ENCODE peak calls at places on chromosome 14, in five cellular contexts. D, J, B, W and K are unnamed samples.

GRCh38 chr14:102592969-102593840 is 756 bp downstream of the RCOR1 start:
- DNase-seq in W (peak; percentile 82), J (peak; percentile 93), B (peak; percentile 42), D (no peak), K (peak; percentile 38)

GRCh38 chr14:104282332-104283196 is 144.2 kb downstream of the KIF26A start:
- DNase-seq in J (no peak), B (no peak), D (no peak), W (peak; percentile 78), K (peak; percentile 15)

GRCh38 chr14:63926641-63927040 is 73.8 kb downstream of the SYNE2 start:
- DNase-seq in B (no peak), W (no peak), J (no peak), D (no peak), K (no peak)

GRCh38 chr14:72646861-72647528 is 246.9 kb downstream of the DPF3 start:
- DNase-seq in D (no peak), W (no peak), B (no peak), J (no peak), K (no peak)

GRCh38 chr14:99513183-99513694 is 32.0 kb downstream of the CCNK start:
- DNase-seq in D (no peak), W (peak; percentile 70), J (peak; percentile 65), B (no peak), K (peak; percentile 51)

GRCh38 chr14:99745307-99745951 is 47.8 kb upstream of the EML1 start:
- DNase-seq in W (no peak), D (no peak), J (no peak), B (no peak), K (no peak)

GRCh38 chr14:86035882-86036281 is 505.9 kb downstream of the FLRT2 start:
- DNase-seq in W (no peak), J (no peak), D (no peak), B (no peak), K (no peak)

GRCh38 chr14:24367506-24368214 is at the start of gene NFATC4:
- DNase-seq in B (peak; percentile 76), W (peak; percentile 95), J (no peak), D (no peak), K (no peak)

GRCh38 chr14:84152452-84152851 is 1377.5 kb upstream of the FLRT2 start:
- DNase-seq in W (no peak), D (no peak), B (no peak), J (peak; percentile 70), K (peak; percentile 54)

GRCh38 chr14:54117924-54118323 is 161.3 kb upstream of the BMP4 start:
- DNase-seq in J (no peak), B (no peak), W (no peak), D (no peak), K (no peak)

GRCh38 chr14:91302391-91302790 is 57.9 kb upstream of the GPR68 start:
- DNase-seq in B (no peak), J (peak; percentile 12), D (no peak), W (no peak), K (no peak)

GRCh38 chr14:90649096-90649495 is 167.1 kb downstream of the TTC7B start:
- DNase-seq in J (no peak), D (no peak), W (no peak), B (no peak), K (no peak)

GRCh38 chr14:24809147-24809546 is 175.2 kb upstream of the GZMB start:
- DNase-seq in D (no peak), B (no peak), J (no peak), W (no peak), K (no peak)

GRCh38 chr14:20684662-20685456 is 499 bp downstream of the RNASE4 start:
- DNase-seq in D (no peak), J (no peak), B (no peak), W (peak; percentile 88), K (no peak)

GRCh38 chr14:24279301-24280186 is 8.1 kb upstream of the RABGGTA start:
- DNase-seq in B (no peak), J (peak; percentile 83), D (no peak), W (no peak), K (peak; percentile 42)

GRCh38 chr14:105138551-105139111 is 29.9 kb downstream of the JAG2 start:
- DNase-seq in D (no peak), J (peak; percentile 54), W (peak; percentile 53), B (no peak), K (no peak)

GRCh38 chr14:32469388-32470160 is 140.5 kb downstream of the AKAP6 start:
- DNase-seq in D (no peak), J (no peak), B (peak; percentile 8), W (no peak), K (no peak)

GRCh38 chr14:73176673-73177072 is 40.4 kb downstream of the PSEN1 start:
- DNase-seq in W (no peak), B (no peak), J (no peak), D (no peak), K (no peak)

GRCh38 chr14:73232984-73233383 is 4.3 kb upstream of the PAPLN start:
- DNase-seq in W (peak; percentile 48), J (no peak), D (no peak), B (no peak), K (no peak)

GRCh38 chr14:44352212-44352611 is 154.9 kb downstream of the FSCB start:
- DNase-seq in W (no peak), J (no peak), D (no peak), B (no peak), K (no peak)

GRCh38 chr14:99644723-99645544 is at the start of gene HHIPL1:
- DNase-seq in D (no peak), W (no peak), J (no peak), B (no peak), K (no peak)

GRCh38 chr14:21735200-21735599 is 61.6 kb upstream of the OR4E1 start:
- DNase-seq in W (no peak), B (no peak), J (no peak), D (no peak), K (no peak)

GRCh38 chr14:64758711-64759554 is 54.7 kb downstream of the PLEKHG3 start:
- DNase-seq in W (no peak), B (no peak), J (peak; percentile 68), D (no peak), K (no peak)

GRCh38 chr14:21068521-21069387 is 1.4 kb upstream of the ARHGEF40 start:
- DNase-seq in J (peak; percentile 86), W (peak; percentile 83), B (peak; percentile 68), D (no peak), K (peak; percentile 79)

GRCh38 chr14:23443411-23443812 is 8.0 kb upstream of the MYH7 start:
- DNase-seq in W (no peak), B (no peak), D (no peak), J (no peak), K (no peak)

GRCh38 chr14:103130965-103131364 is 7.7 kb downstream of the TNFAIP2 start:
- DNase-seq in B (no peak), W (peak; percentile 89), D (no peak), J (no peak), K (no peak)

GRCh38 chr14:55754471-55754870 is 174.5 kb downstream of the KTN1 start:
- DNase-seq in B (no peak), D (no peak), W (no peak), J (no peak), K (no peak)

GRCh38 chr14:55749946-55750345 is 169.9 kb downstream of the KTN1 start:
- DNase-seq in J (no peak), B (no peak), D (no peak), W (no peak), K (no peak)

GRCh38 chr14:55754871-55755270 is 174.9 kb downstream of the KTN1 start:
- DNase-seq in W (no peak), J (no peak), D (no peak), B (no peak), K (no peak)

GRCh38 chr14:55756078-55756477 is 176.1 kb downstream of the KTN1 start:
- DNase-seq in W (no peak), J (no peak), B (no peak), D (no peak), K (no peak)

GRCh38 chr14:55752580-55753365 is 172.8 kb downstream of the KTN1 start:
- DNase-seq in W (no peak), B (no peak), J (no peak), D (no peak), K (peak; percentile 58)
- TF ChIP-seq POLR2AphosphoS5 in W (no peak), B (no peak), J (no peak), D (no peak), K (no peak)

GRCh38 chr14:56159066-56159465 is 40.9 kb downstream of the PELI2 start:
- DNase-seq in B (no peak), D (no peak), J (no peak), W (no peak), K (no peak)

GRCh38 chr14:56154321-56154720 is 36.1 kb downstream of the PELI2 start:
- DNase-seq in W (no peak), J (no peak), D (no peak), B (no peak), K (no peak)

GRCh38 chr14:56156096-56156495 is 37.9 kb downstream of the PELI2 start:
- DNase-seq in D (no peak), J (no peak), B (no peak), W (no peak), K (no peak)

GRCh38 chr14:56161658-56162057 is 43.4 kb downstream of the PELI2 start:
- DNase-seq in J (no peak), D (no peak), W (no peak), B (no peak), K (no peak)

DNA sequence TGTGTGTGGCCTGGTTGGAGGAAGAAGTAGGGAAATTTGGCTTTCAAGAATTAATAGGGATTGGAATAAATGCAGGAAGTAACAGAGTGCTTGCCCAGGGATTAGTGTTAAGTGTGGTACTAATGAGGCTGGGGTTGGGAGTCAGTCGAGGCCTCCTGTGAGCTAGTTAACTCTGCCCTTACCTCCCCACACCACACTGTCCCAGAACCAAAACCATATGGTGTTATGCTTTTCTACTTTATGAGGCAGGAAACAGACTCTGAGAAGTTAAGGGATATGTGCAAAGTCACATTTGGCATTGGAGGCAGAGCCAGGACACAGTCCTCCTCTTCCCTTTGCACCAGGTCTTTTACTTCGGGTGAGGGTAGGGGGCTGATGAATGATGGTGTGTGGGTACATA is 41.8 kb downstream of the PELI2 start:
- DNase-seq in W (no peak), D (no peak), B (no peak), J (no peak), K (no peak)
- H3K9me3 ChIP-seq in W (no peaks in the 10 kb centered on the region), D (peaks cover 4% of the 10 kb centered on the region), B (no peaks in the 10 kb centered on the region), J (peaks cover 27% of the 10 kb centered on the region), K (no peaks in the 10 kb centered on the region)

DNA sequence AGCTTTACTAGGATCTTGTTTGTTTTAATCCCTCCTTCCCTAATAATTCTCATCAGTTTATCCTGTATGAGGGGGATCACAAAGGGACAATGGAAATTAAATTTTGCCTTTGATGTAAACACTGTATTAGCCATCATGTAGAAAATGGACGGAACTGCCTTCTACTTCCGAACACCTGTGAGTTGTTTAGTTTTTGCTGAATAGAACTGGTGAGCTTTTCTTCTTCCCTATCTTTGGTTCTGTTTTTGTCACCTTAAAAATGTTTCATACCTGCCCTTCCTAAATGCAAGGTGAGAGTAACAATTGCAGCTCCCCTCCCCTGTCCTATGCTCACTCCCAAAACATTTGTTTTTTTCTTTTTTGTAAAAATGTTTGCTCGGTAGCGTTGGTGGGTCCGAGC is 7.6 kb downstream of the FOXA1 start:
- DNase-seq in B (no peak), D (no peak), W (no peak), J (no peak), K (no peak)
- H3K4me1 ChIP-seq in B (no peaks in the 10 kb centered on the region), D (peaks cover 37% of the 10 kb centered on the region), W (peaks cover 26% of the 10 kb centered on the region), J (peaks cover 36% of the 10 kb centered on the region), K (peaks cover 18% of the 10 kb centered on the region)

GRCh38 chr14:76169776-76170175 is 18.1 kb downstream of the GPATCH2L start:
- DNase-seq in W (no peak), J (no peak), D (no peak), B (no peak), K (no peak)

GRCh38 chr14:76168531-76168930 is 16.8 kb downstream of the GPATCH2L start:
- DNase-seq in B (no peak), W (no peak), J (no peak), D (no peak), K (no peak)

GRCh38 chr14:76163668-76164363 is 12.1 kb downstream of the GPATCH2L start:
- DNase-seq in B (no peak), J (no peak), D (no peak), W (no peak), K (no peak)
- TF ChIP-seq POLR2AphosphoS5 in B (no peak), J (no peak), D (no peak), W (no peak), K (no peak)